ENCODE peak calls at places on chromosomes 5 and 9, in eight cellular contexts. L is lower leg skin, H is kidney epithelial cell, U is RWPE1, F is Caco-2, Z is GM23338, Q is mammary epithelial cell, D is AG10803. O is an unnamed sample.

GRCh38 chr9:124352616-124353015 is 62.6 kb downstream of the PSMB7 start:
- DNase-seq in L (no peak), D (peak), Q (no peak), U (no peak), Z (no peak), F (peak), H (no peak), O (no peak)

GRCh38 chr5:57692582-57693487 is 210.2 kb upstream of the ACTBL2 start:
- DNase-seq in H (peak), U (peak), L (peak), Q (peak), F (peak), Z (peak), D (peak), O (peak)

GRCh38 chr9:98778711-98779530 is 17.4 kb downstream of the ANKS6 start:
- DNase-seq in F (peak), D (no peak), Z (no peak), U (no peak), H (peak), L (no peak), Q (no peak), O (no peak)

GRCh38 chr5:38023799-38024198 is 184.0 kb upstream of the GDNF start:
- DNase-seq in H (no peak), L (no peak), Z (no peak), D (no peak), Q (no peak), U (no peak), F (no peak), O (no peak)

GRCh38 chr9:81462759-81463158 is 226.6 kb downstream of the TLE1 start:
- DNase-seq in Q (no peak), L (no peak), Z (no peak), H (no peak), F (no peak), U (no peak), D (peak), O (no peak)

GRCh38 chr9:92647671-92648446 is 22.1 kb downstream of the IPPK start:
- DNase-seq in Q (no peak), H (no peak), L (peak), Z (no peak), D (no peak), U (no peak), F (no peak), O (no peak)

GRCh38 chr9:36091028-36091953 is 45.2 kb upstream of the GLIPR2 start:
- DNase-seq in H (peak), L (no peak), Q (no peak), U (no peak), D (peak), F (no peak), Z (peak), O (peak)

GRCh38 chr9:97468658-97469448 is 32.6 kb upstream of the TMOD1 start:
- DNase-seq in Q (peak), H (no peak), F (peak), D (peak), L (peak), Z (peak), U (peak), O (peak)

GRCh38 chr9:100294341-100294740 is 58.4 kb downstream of the TEX10 start:
- DNase-seq in F (no peak), Q (no peak), Z (no peak), U (no peak), L (no peak), D (no peak), H (no peak), O (no peak)

GRCh38 chr9:125785187-125785840 is 38.1 kb downstream of the PBX3 start:
- DNase-seq in U (no peak), F (no peak), Q (no peak), Z (no peak), H (no peak), D (no peak), L (no peak), O (no peak)

GRCh38 chr5:16579142-16579541 is 37.7 kb downstream of the RETREG1 start:
- DNase-seq in D (no peak), H (no peak), Z (no peak), L (no peak), Q (no peak), F (no peak), U (no peak), O (peak)

GRCh38 chr5:37838933-37839341 is 904 bp downstream of the GDNF start:
- DNase-seq in D (peak), Z (peak), F (no peak), U (no peak), L (no peak), Q (no peak), H (no peak), O (no peak)

GRCh38 chr9:34332370-34332964 is 3.1 kb downstream of the NUDT2 start:
- DNase-seq in Q (peak), D (peak), Z (peak), U (peak), F (no peak), L (no peak), H (peak), O (peak)

GRCh38 chr5:17330386-17330785 is 113.0 kb downstream of the BASP1 start:
- DNase-seq in U (no peak), L (no peak), H (no peak), Z (no peak), Q (no peak), D (no peak), F (peak), O (no peak)

DNA sequence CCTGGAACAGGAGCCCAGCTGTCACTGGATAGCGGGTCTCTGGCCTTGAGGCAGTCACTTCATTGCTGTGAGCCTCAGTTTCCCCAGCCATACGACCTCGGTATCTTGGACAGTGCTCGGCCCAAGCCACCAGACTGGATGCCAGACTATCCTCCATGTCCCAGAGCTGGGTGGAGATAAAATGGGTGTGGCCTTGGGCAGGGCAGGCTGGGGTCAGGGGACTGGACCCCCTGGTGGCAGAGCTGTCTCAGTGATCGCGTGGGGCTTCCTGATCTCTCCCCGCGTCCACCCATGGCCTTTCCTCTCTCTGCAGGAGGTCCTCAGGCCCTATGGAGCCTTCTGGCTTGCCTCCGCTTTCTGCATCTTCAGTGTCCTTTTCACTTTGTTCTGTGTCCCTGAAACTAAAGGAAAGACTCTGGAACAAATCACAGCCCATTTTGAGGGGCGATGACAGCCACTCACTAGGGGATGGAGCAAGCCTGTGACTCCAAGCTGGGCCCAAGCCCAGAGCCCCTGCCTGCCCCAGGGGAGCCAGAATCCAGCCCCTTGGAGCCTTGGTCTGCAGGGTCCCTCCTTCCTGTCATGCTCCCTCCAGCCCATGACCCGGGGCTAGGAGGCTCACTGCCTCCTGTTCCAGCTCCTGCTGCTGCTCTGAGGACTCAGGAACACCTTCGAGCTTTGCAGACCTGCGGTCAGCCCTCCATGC is 10.0 kb downstream of the SLC2A8 start:
- DNase-seq in U (no peak), Z (no peak), L (no peak), F (no peak), Q (no peak), D (no peak), H (no peak), O (no peak)
- TF ChIP-seq CTCF in U (no peak), Z (no peak), L (no peak), F (no peak), Q (no peak), D (no peak), H (no peak), O (no peak)

DNA sequence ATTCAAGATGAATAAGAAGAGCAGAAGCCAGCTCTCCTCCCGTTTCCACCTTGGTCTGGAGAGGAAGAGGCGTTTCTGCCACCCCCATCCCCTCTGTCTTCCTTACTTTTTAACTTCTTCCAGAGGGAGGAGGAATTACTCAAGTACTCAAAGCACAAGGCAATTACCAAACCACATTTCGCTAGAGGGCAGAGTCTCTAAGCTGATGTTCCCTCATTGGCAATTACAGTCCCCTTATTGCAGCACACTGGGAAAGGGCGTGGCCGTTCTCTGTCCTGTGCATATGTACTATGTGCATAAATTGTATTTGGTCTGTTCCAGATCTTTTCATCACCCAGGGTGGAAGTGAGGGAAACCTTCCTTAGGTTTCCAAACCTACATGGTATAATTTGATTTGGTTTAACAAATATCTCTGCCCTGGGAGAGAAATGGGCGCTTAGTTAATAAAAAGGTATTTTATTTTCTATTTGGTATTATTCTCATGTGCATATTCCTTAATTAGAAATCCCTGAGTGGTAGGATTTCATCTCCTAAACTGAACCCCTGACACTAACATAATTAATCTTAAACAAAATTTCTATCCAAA is 29.8 kb upstream of the ALDOB start:
- DNase-seq in Z (peak), Q (peak), U (peak), H (no peak), L (peak), F (peak), D (peak), O (peak)
- TF ChIP-seq CTCF in Z (peak), Q (peak), U (peak), H (peak), L (no peak), F (peak), D (peak), O (peak)

GRCh38 chr9:88614359-88614758 is 79.4 kb downstream of the NXNL2 start:
- DNase-seq in Z (no peak), D (no peak), U (no peak), Q (no peak), H (no peak), L (no peak), F (no peak), O (no peak)
- TF ChIP-seq CTCF in Z (no peak), D (no peak), U (no peak), Q (no peak), H (no peak), L (no peak), F (no peak), O (no peak)

GRCh38 chr5:126808619-126809018 is 31.7 kb downstream of the LMNB1 start:
- DNase-seq in L (no peak), F (no peak), Z (peak), D (peak), U (peak), Q (peak), H (no peak), O (peak)
- TF ChIP-seq CTCF in L (no peak), F (peak), Z (peak), D (peak), U (peak), Q (peak), H (peak), O (peak)

DNA sequence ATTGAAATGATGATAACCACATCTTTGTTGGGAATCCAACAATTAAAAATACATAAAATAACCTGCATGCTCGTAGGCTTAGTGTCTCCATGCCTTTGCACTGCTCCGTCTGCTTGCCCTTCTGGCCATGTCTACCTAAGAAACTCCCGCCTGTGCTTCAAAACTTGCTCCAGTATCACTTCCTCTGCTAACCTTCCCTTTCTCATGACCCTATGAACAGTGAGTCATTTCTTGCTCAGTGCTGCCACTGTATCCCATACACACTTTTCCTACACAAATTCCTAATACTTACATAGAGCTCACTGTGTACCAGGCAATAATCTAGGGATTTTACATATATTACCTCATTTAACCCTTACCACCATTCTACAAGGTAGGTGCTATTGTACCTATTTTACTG is 33.5 kb downstream of the TMEM245 start:
- DNase-seq in Z (no peak), L (no peak), U (peak), H (no peak), Q (peak), D (no peak), F (no peak), O (no peak)
- TF ChIP-seq CTCF in Z (no peak), L (no peak), U (no peak), H (no peak), Q (no peak), D (no peak), F (peak), O (no peak)

GRCh38 chr5:35921930-35922329 is 16.5 kb downstream of the CAPSL start:
- DNase-seq in Q (no peak), H (no peak), Z (no peak), D (no peak), F (no peak), L (no peak), U (no peak), O (no peak)
- TF ChIP-seq CTCF in Q (no peak), H (no peak), Z (no peak), D (no peak), F (no peak), L (no peak), U (no peak), O (no peak)

DNA sequence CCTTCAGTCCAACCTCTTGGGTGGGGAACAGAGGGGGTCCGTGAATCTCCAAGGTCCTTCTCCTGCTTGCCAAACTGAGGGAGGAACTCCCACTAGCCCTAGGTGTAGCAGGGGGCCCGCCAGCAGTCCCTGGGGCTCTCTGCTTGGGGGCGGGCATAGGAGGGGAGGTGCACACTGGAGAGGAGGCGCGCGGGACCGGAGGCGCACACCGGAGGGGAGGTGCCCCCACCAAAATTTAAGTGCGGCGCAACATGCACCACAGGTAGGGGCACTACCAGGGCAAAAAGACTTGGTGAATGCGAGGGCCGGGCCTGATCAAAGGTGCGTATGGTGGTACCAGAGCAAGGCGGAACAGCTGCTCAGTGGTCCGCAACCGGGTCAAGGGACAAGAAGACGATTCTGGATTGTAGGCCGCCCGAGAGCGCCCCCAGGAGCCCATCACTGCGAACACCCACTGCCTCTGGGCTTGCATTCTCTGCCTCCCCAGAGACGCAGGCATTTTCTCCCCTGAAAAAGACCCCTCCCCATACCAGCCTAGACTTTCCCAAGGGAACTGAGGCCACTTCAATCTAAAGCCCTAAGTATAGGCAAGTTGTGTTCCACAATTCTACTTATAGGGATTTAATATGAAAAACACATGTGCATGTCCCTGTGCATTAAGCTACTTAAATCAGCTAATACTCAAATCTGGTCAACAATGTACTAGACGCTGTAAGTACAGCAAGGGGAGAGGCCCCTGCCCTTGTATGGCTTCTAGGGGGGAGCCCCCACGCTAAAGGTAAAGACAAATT is 50.6 kb downstream of the TGFBI start:
- DNase-seq in D (no peak), H (no peak), U (no peak), Q (no peak), L (no peak), F (no peak), Z (peak), O (no peak)
- TF ChIP-seq CTCF in D (no peak), H (peak), U (no peak), Q (no peak), L (no peak), F (no peak), Z (peak), O (no peak)

GRCh38 chr5:41412496-41412895 is 97.9 kb downstream of the PLCXD3 start:
- DNase-seq in Z (no peak), H (no peak), U (no peak), D (no peak), F (no peak), Q (no peak), L (no peak), O (no peak)

GRCh38 chr5:41408676-41409443 is 101.5 kb downstream of the PLCXD3 start:
- DNase-seq in F (no peak), U (peak), D (peak), L (no peak), Q (peak), H (no peak), Z (no peak), O (peak)

GRCh38 chr5:41413067-41413466 is 97.3 kb downstream of the PLCXD3 start:
- DNase-seq in F (no peak), Z (no peak), L (no peak), H (no peak), D (peak), U (no peak), Q (no peak), O (no peak)

GRCh38 chr5:41410307-41410706 is 100.1 kb downstream of the PLCXD3 start:
- DNase-seq in F (no peak), Q (no peak), L (no peak), Z (no peak), H (no peak), D (no peak), U (no peak), O (peak)

DNA sequence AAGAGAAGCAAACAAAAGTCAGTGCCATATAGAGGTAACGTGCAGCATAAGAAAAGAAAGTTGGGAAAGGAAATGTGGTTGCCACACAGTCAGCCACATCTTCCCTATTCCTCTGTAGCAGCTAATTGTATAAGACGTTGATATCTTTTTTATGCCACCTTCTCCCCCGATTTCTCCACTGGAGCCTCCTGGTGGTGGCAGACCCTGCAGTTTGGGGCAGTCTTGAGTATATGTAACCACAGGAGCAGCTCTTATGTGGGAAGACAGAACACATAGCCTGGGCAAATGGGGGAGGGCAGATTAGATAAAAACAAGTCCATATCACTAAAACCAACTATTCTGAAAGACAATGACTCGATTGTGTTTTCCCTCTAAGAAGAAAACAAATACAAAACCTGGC is 99.7 kb downstream of the PLCXD3 start:
- DNase-seq in Q (no peak), Z (peak), F (no peak), D (no peak), H (no peak), L (no peak), U (no peak), O (no peak)
- TF ChIP-seq CTCF in Q (no peak), Z (peak), F (no peak), D (no peak), H (no peak), L (no peak), U (no peak), O (no peak)